ENCODE peak calls at places on chromosomes 11 and 22, in nine cellular contexts. V, B, Y, D, Q, J, C, W and I are unnamed samples. For H3K27me3 and H3K9me3, the result is how much of the 10 kb centered on the place peaks cover.

GRCh38 chr22:41237707-41238569 is 2.8 kb downstream of the CHADL start:
- DNase-seq in V (peak), B (peak), Y (no peak), D (peak), Q (peak), J (peak), C (no peak), W (no peak), I (no peak)

GRCh38 chr22:29079218-29079901 is 6.5 kb downstream of the KREMEN1 start:
- DNase-seq in V (no peak), B (no peak), Y (no peak), D (no peak), Q (no peak), J (no peak), C (no peak), W (no peak), I (peak)

GRCh38 chr22:43409046-43409445 is 2.8 kb upstream of the MPPED1 start:
- DNase-seq in V (no peak), B (no peak), Y (no peak), D (no peak), Q (no peak), J (no peak), C (no peak), W (no peak), I (no peak)

GRCh38 chr11:87352759-87353707 is 315.3 kb downstream of the TMEM135 start:
- DNase-seq in V (peak), B (peak), Y (peak), D (peak), Q (peak), J (peak), C (peak), W (peak), I (peak)

GRCh38 chr11:82720267-82720666 is 13.4 kb downstream of the FAM181B start:
- DNase-seq in V (no peak), B (no peak), Y (no peak), D (no peak), Q (no peak), J (no peak), C (no peak), W (no peak), I (no peak)

GRCh38 chr11:117809236-117810055 is 12.4 kb upstream of the DSCAML1 start:
- DNase-seq in V (no peak), B (peak), Y (peak), D (peak), Q (peak), J (peak), C (no peak), W (peak), I (peak)

GRCh38 chr22:37435970-37436603 is 8.8 kb upstream of the ELFN2 start:
- DNase-seq in V (no peak), B (no peak), Y (no peak), D (no peak), Q (no peak), J (no peak), C (no peak), W (no peak), I (no peak)

GRCh38 chr11:15179167-15179566 is 64.4 kb downstream of the INSC start:
- DNase-seq in V (no peak), B (no peak), Y (no peak), D (no peak), Q (no peak), J (no peak), C (no peak), W (no peak), I (no peak)

GRCh38 chr11:130121430-130121978 is 38.1 kb upstream of the ST14 start:
- DNase-seq in V (no peak), B (no peak), Y (no peak), D (no peak), Q (no peak), J (peak), C (no peak), W (no peak), I (no peak)

GRCh38 chr11:65224939-65225283 is 36.9 kb upstream of the POLA2 start:
- DNase-seq in V (no peak), B (no peak), Y (peak), D (peak), Q (no peak), J (peak), C (no peak), W (peak), I (peak)

GRCh38 chr11:9170450-9170849 is 79.1 kb upstream of the SCUBE2 start:
- DNase-seq in V (no peak), B (no peak), Y (no peak), D (no peak), Q (peak), J (no peak), C (no peak), W (no peak), I (no peak)

GRCh38 chr11:103682318-103683184 is 353.9 kb upstream of the DDI1 start:
- DNase-seq in V (peak), B (peak), Y (peak), D (peak), Q (peak), J (peak), C (peak), W (peak), I (peak)

GRCh38 chr11:57742087-57742452 is 779 bp downstream of the SELENOH start:
- DNase-seq in V (peak), B (no peak), Y (no peak), D (no peak), Q (no peak), J (no peak), C (no peak), W (no peak), I (no peak)

GRCh38 chr11:57269580-57270021 is 32.6 kb upstream of the APLNR start:
- DNase-seq in V (no peak), B (no peak), Y (no peak), D (no peak), Q (no peak), J (no peak), C (no peak), W (no peak), I (no peak)

GRCh38 chr11:116078101-116078561 is 573.9 kb upstream of the CADM1 start:
- DNase-seq in V (peak), B (peak), Y (peak), D (no peak), Q (no peak), J (no peak), C (no peak), W (no peak), I (peak)

GRCh38 chr11:9741260-9741659 is 77.4 kb downstream of the SWAP70 start:
- DNase-seq in V (no peak), B (no peak), Y (no peak), D (no peak), Q (no peak), J (no peak), C (no peak), W (no peak), I (no peak)

GRCh38 chr11:131353761-131354160 is 16.7 kb upstream of the NTM start:
- DNase-seq in V (no peak), B (no peak), Y (no peak), D (no peak), Q (no peak), J (no peak), C (no peak), W (no peak), I (no peak)

GRCh38 chr11:125903753-125904659 is at the start of gene DDX25:
- DNase-seq in V (no peak), B (peak), Y (no peak), D (no peak), Q (no peak), J (peak), C (no peak), W (no peak), I (no peak)

GRCh38 chr11:115618428-115618827 is 114.2 kb upstream of the CADM1 start:
- DNase-seq in V (no peak), B (no peak), Y (no peak), D (no peak), Q (no peak), J (peak), C (no peak), W (no peak), I (no peak)

GRCh38 chr11:111606986-111607385 is 4.7 kb downstream of the SIK2 start:
- DNase-seq in V (peak), B (no peak), Y (no peak), D (no peak), Q (no peak), J (no peak), C (no peak), W (no peak), I (no peak)

GRCh38 chr22:22395230-22395629 is 113.3 kb downstream of the ZNF280B start:
- DNase-seq in V (peak), B (no peak), Y (peak), D (no peak), Q (no peak), J (no peak), C (no peak), W (no peak), I (no peak)

GRCh38 chr22:37549704-37550059 is 10.6 kb upstream of the CDC42EP1 start:
- DNase-seq in V (no peak), B (no peak), Y (no peak), D (no peak), Q (peak), J (no peak), C (no peak), W (peak), I (no peak)

DNA sequence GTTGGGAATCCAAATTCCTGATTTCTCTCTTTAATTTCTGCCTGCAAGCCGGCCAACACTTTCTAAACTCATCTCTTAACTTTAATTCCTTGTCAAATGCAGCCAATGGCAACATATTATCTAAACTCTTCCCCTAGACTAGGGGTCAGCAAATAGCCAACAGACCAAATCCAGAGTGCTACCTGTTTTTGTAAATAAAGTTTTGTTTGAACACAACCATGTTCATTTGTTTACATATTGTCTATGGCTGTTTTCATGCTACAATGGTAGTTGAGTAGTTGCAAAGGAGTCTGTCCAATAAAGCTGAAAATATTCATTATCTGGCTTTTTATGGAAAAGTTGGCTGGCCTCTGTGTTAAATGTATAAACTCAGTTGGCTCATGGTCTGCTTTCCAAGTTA is 37.2 kb upstream of the RASSF10 start:
- DNase-seq in V (no peak), B (no peak), Y (no peak), D (no peak), Q (no peak), J (no peak), C (no peak), W (no peak), I (no peak)
- H3K27me3 ChIP-seq in V (under half), B (under half), Y (under half), D (under half), Q (under half), J (under half), C (under half), W (under half), I (half or more)

GRCh38 chr22:49523374-49524008 is 304.2 kb downstream of the BRD1 start:
- DNase-seq in V (no peak), B (no peak), Y (no peak), D (no peak), Q (no peak), J (no peak), C (no peak), W (no peak), I (no peak)
- H3K9me3 ChIP-seq in V (under half), B (under half), Y (under half), D (under half), Q (under half), J (half or more), C (under half), W (under half), I (under half)

GRCh38 chr11:568306-569259 is 7.7 kb upstream of the PHRF1 start:
- DNase-seq in V (peak), B (peak), Y (peak), D (peak), Q (peak), J (peak), C (no peak), W (peak), I (peak)

GRCh38 chr11:567036-567628 is 6.4 kb downstream of the RASSF7 start:
- DNase-seq in V (no peak), B (no peak), Y (no peak), D (no peak), Q (no peak), J (no peak), C (no peak), W (peak), I (no peak)

GRCh38 chr11:565921-566509 is 5.2 kb downstream of the RASSF7 start:
- DNase-seq in V (no peak), B (no peak), Y (no peak), D (no peak), Q (no peak), J (no peak), C (no peak), W (no peak), I (no peak)

GRCh38 chr11:569273-569885 is 6.9 kb upstream of the PHRF1 start:
- DNase-seq in V (no peak), B (no peak), Y (no peak), D (peak), Q (peak), J (no peak), C (no peak), W (no peak), I (no peak)

GRCh38 chr11:567629-568258 is 7.0 kb downstream of the RASSF7 start:
- DNase-seq in V (no peak), B (no peak), Y (no peak), D (no peak), Q (no peak), J (no peak), C (no peak), W (peak), I (no peak)
- H3K27me3 ChIP-seq in V (under half), B (under half), Y (under half), D (under half), Q (under half), J (under half), C (under half), W (under half), I (under half)

DNA sequence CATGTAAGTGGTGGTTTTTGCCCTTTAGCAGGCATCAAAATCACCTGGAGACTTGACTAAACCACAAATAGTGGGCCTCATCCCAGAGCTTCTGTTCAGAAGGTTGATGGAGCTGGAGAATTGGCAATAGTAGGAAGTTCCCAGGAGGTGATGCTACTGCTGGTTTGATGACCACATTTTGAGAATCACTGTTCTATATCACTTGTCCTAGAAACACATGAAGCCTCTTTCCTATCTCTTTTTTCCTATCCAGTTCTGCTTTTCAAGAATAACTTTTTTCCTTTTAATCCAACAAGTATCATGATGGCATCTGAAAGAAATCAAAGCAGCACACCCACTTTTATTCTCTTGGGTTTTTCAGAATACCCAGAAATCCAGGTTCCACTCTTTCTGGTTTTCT is at the start of gene OR5D13:
- DNase-seq in V (no peak), B (no peak), Y (no peak), D (no peak), Q (no peak), J (no peak), C (no peak), W (no peak), I (no peak)
- H3K9me3 ChIP-seq in V (under half), B (under half), Y (under half), D (under half), Q (under half), J (under half), C (under half), W (under half), I (under half)

GRCh38 chr11:61019037-61019817 is 47.7 kb downstream of the CD6 start:
- DNase-seq in V (no peak), B (no peak), Y (no peak), D (no peak), Q (no peak), J (no peak), C (no peak), W (no peak), I (no peak)

GRCh38 chr11:61021661-61022212 is 50.3 kb downstream of the CD6 start:
- DNase-seq in V (no peak), B (no peak), Y (no peak), D (no peak), Q (no peak), J (no peak), C (peak), W (no peak), I (no peak)

GRCh38 chr11:61019818-61020405 is 48.4 kb downstream of the CD6 start:
- DNase-seq in V (no peak), B (no peak), Y (no peak), D (no peak), Q (no peak), J (no peak), C (no peak), W (no peak), I (no peak)

GRCh38 chr11:61022311-61023085 is 51.0 kb downstream of the CD6 start:
- DNase-seq in V (no peak), B (no peak), Y (no peak), D (no peak), Q (no peak), J (no peak), C (no peak), W (no peak), I (no peak)

GRCh38 chr11:61020706-61021235 is 49.3 kb downstream of the CD6 start:
- DNase-seq in V (no peak), B (no peak), Y (no peak), D (no peak), Q (no peak), J (no peak), C (no peak), W (no peak), I (no peak)
- H3K27me3 ChIP-seq in V (under half), B (under half), Y (under half), D (half or more), Q (under half), J (under half), C (under half), W (under half), I (under half)

DNA sequence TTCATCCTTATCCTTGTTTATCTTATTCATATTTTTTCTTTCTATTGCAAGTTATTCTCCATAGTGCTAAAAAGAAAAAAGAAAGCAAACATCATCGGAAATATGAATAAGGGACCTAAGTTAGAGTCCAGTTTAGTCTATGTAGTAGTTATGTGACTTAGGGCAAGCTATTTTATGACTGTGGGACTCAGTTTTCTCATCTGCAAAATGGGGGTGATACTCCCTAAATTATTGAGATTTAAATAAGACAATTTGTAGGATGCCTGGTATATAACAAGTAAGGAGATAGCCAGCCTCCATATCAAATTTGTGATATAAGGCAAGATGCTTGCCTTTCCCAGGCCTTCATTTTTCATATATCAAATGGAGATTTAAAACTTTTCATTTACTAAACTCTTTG is 69.5 kb downstream of the MAML2 start:
- DNase-seq in V (no peak), B (no peak), Y (no peak), D (no peak), Q (no peak), J (no peak), C (no peak), W (no peak), I (no peak)
- H3K9me3 ChIP-seq in V (under half), B (under half), Y (under half), D (under half), Q (under half), J (under half), C (under half), W (under half), I (under half)